ENCODE peak calls at places on chromosomes 6 and 20, in nine cellular contexts. C, K, F, Z, D, Q, H, L and T are unnamed samples.

GRCh38 chr6:40582892-40583291 is 4.3 kb downstream of the LRFN2 start:
- DNase-seq in C (no peak), H (no peak), F (no peak), Q (no peak), K (no peak), Z (no peak), L (no peak), D (no peak), T (no peak)

GRCh38 chr6:72406517-72406916 is 215.3 kb upstream of the KCNQ5 start:
- DNase-seq in K (no peak), H (no peak), Z (no peak), Q (no peak), C (no peak), D (no peak), L (no peak), F (no peak), T (no peak)

GRCh38 chr6:150100745-150101144 is 31.8 kb upstream of the ULBP3 start:
- DNase-seq in Q (no peak), D (no peak), H (no peak), Z (no peak), F (no peak), K (no peak), L (no peak), C (no peak), T (no peak)

GRCh38 chr6:18386302-18386976 is 711 bp upstream of the RNF144B start:
- DNase-seq in Q (peak; percentile 15), K (no peak), Z (peak; percentile 70), C (no peak), H (no peak), F (no peak), D (peak; percentile 37), L (no peak), T (peak; percentile 41)

GRCh38 chr6:42877695-42878094 is 1.7 kb upstream of the RPL7L1 start:
- DNase-seq in K (no peak), L (no peak), F (peak; percentile 52), D (no peak), C (no peak), Q (no peak), Z (no peak), H (no peak), T (no peak)

GRCh38 chr20:4813076-4813838 is 91.5 kb downstream of the PRND start:
- DNase-seq in H (no peak), L (no peak), Q (no peak), F (no peak), Z (no peak), K (peak; percentile 34), D (no peak), C (peak; percentile 51), T (no peak)

GRCh38 chr6:75409286-75409685 is 84.3 kb downstream of the FILIP1 start:
- DNase-seq in L (no peak), D (no peak), Z (no peak), K (no peak), C (no peak), F (no peak), Q (no peak), H (peak; percentile 49), T (no peak)

GRCh38 chr20:11229772-11230171 is 556.0 kb upstream of the JAG1 start:
- DNase-seq in F (peak; percentile 52), L (peak; percentile 99), H (peak; percentile 89), Z (peak; percentile 31), Q (peak; percentile 46), D (no peak), C (peak; percentile 10), K (no peak), T (peak; percentile 59)

GRCh38 chr6:44025226-44025625 is 102.0 kb downstream of the MRPL14 start:
- DNase-seq in C (no peak), L (no peak), K (no peak), D (no peak), Z (no peak), H (no peak), Q (no peak), F (no peak), T (no peak)

GRCh38 chr6:1643111-1643510 is 33.4 kb downstream of the FOXC1 start:
- DNase-seq in H (no peak), D (no peak), Z (no peak), L (no peak), K (no peak), F (no peak), Q (no peak), C (no peak), T (no peak)

GRCh38 chr6:109512271-109512817 is 29.3 kb upstream of the ZBTB24 start:
- DNase-seq in F (no peak), Q (no peak), C (no peak), Z (no peak), K (no peak), H (no peak), D (peak; percentile 38), L (no peak), T (no peak)

GRCh38 chr6:109516929-109517328 is 33.9 kb upstream of the ZBTB24 start:
- DNase-seq in H (no peak), L (no peak), C (no peak), D (no peak), F (no peak), Z (no peak), Q (no peak), K (no peak), T (no peak)

GRCh38 chr6:109514946-109515345 is 31.9 kb upstream of the ZBTB24 start:
- DNase-seq in Z (no peak), H (no peak), L (peak; percentile 54), F (no peak), C (no peak), D (no peak), K (no peak), Q (no peak), T (no peak)

GRCh38 chr6:109513571-109514071 is 30.6 kb upstream of the ZBTB24 start:
- DNase-seq in C (no peak), Z (no peak), L (peak; percentile 93), D (no peak), Q (no peak), F (no peak), K (no peak), H (peak; percentile 35), T (no peak)

DNA sequence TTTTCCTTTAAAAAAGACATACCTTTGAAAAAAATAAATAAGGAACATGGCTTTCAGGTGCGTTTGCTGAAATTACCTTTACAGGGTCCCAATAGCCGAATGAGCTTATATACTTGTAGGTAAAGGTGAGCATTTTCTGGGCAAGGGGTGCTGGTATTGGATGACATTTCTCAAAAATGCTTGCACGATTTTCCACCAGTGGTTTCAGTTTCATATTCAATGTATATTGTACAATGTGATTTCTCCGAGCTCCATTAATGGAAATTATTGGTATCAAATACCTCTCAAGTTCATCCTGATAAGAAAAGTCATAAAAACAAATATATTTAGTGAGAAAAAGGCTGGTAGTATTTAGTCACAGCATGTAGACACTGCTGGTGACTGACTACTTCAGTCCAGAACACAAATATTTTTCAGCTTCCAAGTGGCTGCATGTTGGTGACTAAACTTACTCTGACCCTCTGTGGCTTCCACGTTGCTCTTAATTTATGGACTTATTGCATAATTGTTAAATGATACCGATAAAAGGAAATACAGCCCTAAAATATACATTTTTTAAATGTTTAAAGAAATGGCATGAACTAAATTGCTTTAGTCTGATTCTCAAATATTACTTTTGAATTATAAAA is 32.9 kb upstream of the ZBTB24 start:
- DNase-seq in Q (no peak), H (peak; percentile 21), D (no peak), C (peak; percentile 11), F (no peak), K (no peak), Z (no peak), L (peak; percentile 70), T (no peak)
- H3K4me3 ChIP-seq in Q (no peak overlapping the region), H (no peak overlapping the region), D (no peak overlapping the region), C (no peak overlapping the region), F (no peak overlapping the region), K (no peak overlapping the region), Z (no peak overlapping the region), L (no peak overlapping the region), T (no peak overlapping the region)

DNA sequence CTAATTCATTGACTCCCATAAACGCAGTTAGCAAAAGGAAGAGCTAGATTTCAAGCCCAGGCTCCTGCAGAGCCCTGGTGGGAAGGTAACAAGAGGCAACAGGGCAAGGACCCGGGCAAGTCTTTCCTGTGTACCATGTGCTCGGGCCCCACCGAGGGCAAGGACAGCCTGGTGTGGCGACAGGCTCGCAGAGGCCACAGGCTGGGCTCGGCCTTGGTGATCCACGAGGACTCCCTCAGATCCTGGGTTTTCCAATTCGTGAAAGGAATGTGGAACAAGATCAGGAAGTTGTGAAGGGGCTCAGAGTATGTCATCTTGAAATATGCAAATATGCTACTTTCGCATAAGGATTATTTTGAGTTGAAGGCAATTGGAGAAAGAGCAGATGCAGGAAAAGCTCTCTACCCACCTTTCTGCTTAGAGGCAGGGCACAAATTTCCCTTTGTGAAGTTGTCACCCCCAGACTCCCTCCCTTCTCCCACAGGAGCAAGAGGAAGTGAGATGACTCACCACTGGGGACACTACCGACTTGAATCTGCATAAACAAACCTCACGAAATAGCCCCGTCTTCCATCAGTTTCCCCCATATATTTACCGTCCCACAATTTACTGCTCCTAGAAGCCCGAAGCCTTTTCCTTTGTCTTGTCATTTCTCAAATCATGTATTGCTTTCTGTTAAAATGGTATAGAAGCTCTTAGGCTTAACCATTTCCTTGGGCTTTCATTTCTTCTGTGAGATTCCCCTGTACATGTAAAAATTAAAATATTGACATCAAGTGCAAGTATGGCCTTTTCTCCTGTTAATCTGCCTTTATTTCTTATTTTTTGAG is 79.0 kb downstream of the PSMG4 start:
- DNase-seq in D (no peak), Q (no peak), H (no peak), C (peak; percentile 78), L (no peak), Z (no peak), F (no peak), K (no peak), T (peak; percentile 29)
- TF ChIP-seq CTCF in D (no peak), Q (no peak), H (no peak), C (no peak), L (peak; percentile 11), Z (no peak), F (no peak), K (no peak), T (no peak)

DNA sequence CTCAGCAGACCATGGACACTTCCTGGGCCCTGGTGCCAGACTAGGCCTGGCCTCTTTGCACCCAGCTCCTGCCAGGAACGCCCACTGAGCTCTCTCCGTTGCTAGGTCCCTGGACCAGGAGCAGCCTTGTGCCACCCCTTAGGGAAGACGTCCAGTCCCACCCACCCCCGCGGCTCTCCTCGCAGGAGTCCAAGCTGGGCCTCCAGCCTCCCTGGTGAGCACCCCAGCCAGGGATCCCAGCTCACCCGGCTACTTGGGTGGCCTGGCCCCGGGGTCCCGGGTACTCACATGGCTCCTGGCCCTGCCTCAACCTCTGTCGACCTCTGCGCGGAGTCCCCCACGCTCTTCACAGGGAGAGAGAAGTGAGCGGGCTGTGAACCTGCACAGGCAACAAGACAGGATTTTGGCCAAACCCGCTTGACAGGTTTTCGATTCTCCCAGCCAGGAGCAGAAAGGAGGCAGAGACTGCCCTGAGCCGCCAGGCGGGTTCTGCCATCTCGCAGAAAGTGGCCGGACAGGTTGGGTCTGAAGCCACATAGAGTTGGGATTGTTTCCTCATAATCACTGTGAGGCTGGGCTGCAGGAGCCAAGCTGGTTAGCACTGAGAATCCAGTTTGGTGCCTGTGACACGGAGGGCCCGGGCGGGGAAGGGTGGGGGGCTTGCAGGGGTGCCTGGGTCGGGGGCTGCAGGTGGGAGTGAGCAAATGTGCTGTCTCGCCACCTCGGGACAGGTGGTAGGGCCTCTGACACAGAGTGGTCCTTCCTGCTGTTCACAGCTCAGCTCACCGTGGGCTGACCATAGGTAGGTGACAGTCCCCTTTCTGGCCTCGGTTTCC is at the start of gene RBBP8NL:
- DNase-seq in Q (no peak), K (no peak), H (no peak), Z (peak; percentile 97), D (peak; percentile 97), F (no peak), L (no peak), C (no peak), T (peak; percentile 98)
- H3K4me3 ChIP-seq in Q (no peak within 1 kb of the TSS), K (no peak within 1 kb of the TSS), H (no peak within 1 kb of the TSS), Z (peak within 1 kb of the TSS; percentile 20), D (peak within 1 kb of the TSS; percentile 67), F (no peak within 1 kb of the TSS), L (no peak within 1 kb of the TSS), C (no peak within 1 kb of the TSS), T (peak within 1 kb of the TSS; percentile 50)

GRCh38 chr20:38175221-38176030 is 10.4 kb upstream of the TGM2 start:
- DNase-seq in C (no peak), H (no peak), D (no peak), Z (no peak), Q (no peak), L (no peak), K (no peak), F (no peak), T (no peak)
- TF ChIP-seq CTCF in C (no peak), H (no peak), D (no peak), Z (no peak), Q (no peak), L (peak; percentile 35), K (no peak), F (no peak), T (no peak)